ENCODE peak calls at places on chromosomes 6 and 20, in ten cellular contexts. W is lung, F is mesothelial cell of epicardium, Q is WTC11, U is breast epithelium, V is pancreas, B is AG04450, Z is endodermal cell, C is heart right ventricle, Y is HCT116. H is an unnamed sample.

GRCh38 chr20:20737158-20737557 is 24.7 kb upstream of the RALGAPA2 start:
- DNase-seq in W (no peak), F (no peak), Q (no peak), U (no peak), V (no peak), B (no peak), Z (no peak), C (no peak), Y (no peak), H (no peak)

GRCh38 chr6:34412054-34412453 is 13.8 kb downstream of the RPS10 start:
- DNase-seq in W (no peak), F (no peak), Q (no peak), U (no peak), V (no peak), B (no peak), Z (no peak), C (no peak), Y (no peak), H (no peak)

GRCh38 chr6:31042801-31043200 is 32.5 kb downstream of the MUC22 start:
- DNase-seq in W (peak), F (no peak), Q (peak), U (peak), V (peak), B (no peak), Z (peak), C (peak), Y (peak), H (no peak)

GRCh38 chr6:133567656-133568055 is 321.3 kb upstream of the TCF21 start:
- DNase-seq in W (no peak), F (no peak), Q (no peak), U (no peak), V (no peak), B (no peak), Z (no peak), C (no peak), Y (no peak), H (no peak)

GRCh38 chr6:168099201-168100010 is 20.4 kb upstream of the FRMD1 start:
- DNase-seq in W (no peak), F (no peak), Q (peak), U (no peak), V (no peak), B (no peak), Z (peak), C (no peak), Y (no peak), H (no peak)

GRCh38 chr6:52020961-52021570 is 66.3 kb downstream of the PKHD1 start:
- DNase-seq in W (no peak), F (no peak), Q (no peak), U (no peak), V (no peak), B (no peak), Z (no peak), C (no peak), Y (peak), H (no peak)

GRCh38 chr6:29916741-29917140 is 25.6 kb upstream of the HLA-A start:
- DNase-seq in W (no peak), F (no peak), Q (no peak), U (no peak), V (no peak), B (no peak), Z (no peak), C (no peak), Y (no peak), H (no peak)

GRCh38 chr6:142372348-142372747 is 70.5 kb downstream of the ADGRG6 start:
- DNase-seq in W (no peak), F (no peak), Q (no peak), U (no peak), V (no peak), B (no peak), Z (peak), C (no peak), Y (peak), H (no peak)

GRCh38 chr6:10146723-10147451 is 268.0 kb downstream of the TFAP2A start:
- DNase-seq in W (no peak), F (no peak), Q (peak), U (no peak), V (peak), B (no peak), Z (peak), C (peak), Y (peak), H (no peak)

GRCh38 chr20:18164356-18164755 is 26.7 kb downstream of the KAT14 start:
- DNase-seq in W (no peak), F (no peak), Q (no peak), U (no peak), V (no peak), B (no peak), Z (no peak), C (no peak), Y (no peak), H (no peak)

GRCh38 chr6:8026800-8027199 is 37.4 kb downstream of the BLOC1S5 start:
- DNase-seq in W (no peak), F (no peak), Q (no peak), U (no peak), V (no peak), B (no peak), Z (no peak), C (no peak), Y (no peak), H (no peak)
- TF ChIP-seq CTCF in W (no peak), F (no peak), Q (no peak), U (no peak), V (no peak), B (no peak), Z (no peak), C (no peak), Y (no peak), H (no peak)

GRCh38 chr6:5116243-5116991 is 31.3 kb downstream of the PPP1R3G start:
- DNase-seq in W (no peak), F (no peak), Q (no peak), U (no peak), V (no peak), B (no peak), Z (no peak), C (no peak), Y (no peak), H (no peak)

GRCh38 chr6:5111626-5112025 is 26.5 kb downstream of the PPP1R3G start:
- DNase-seq in W (no peak), F (no peak), Q (no peak), U (no peak), V (no peak), B (no peak), Z (no peak), C (no peak), Y (no peak), H (no peak)

GRCh38 chr6:5113096-5113495 is 28.0 kb downstream of the PPP1R3G start:
- DNase-seq in W (no peak), F (no peak), Q (no peak), U (no peak), V (no peak), B (no peak), Z (no peak), C (no peak), Y (no peak), H (no peak)

GRCh38 chr6:5112065-5112799 is 27.1 kb downstream of the PPP1R3G start:
- DNase-seq in W (no peak), F (no peak), Q (no peak), U (no peak), V (no peak), B (no peak), Z (no peak), C (no peak), Y (peak), H (no peak)

GRCh38 chr6:5115168-5115567 is 30.0 kb downstream of the PPP1R3G start:
- DNase-seq in W (no peak), F (no peak), Q (no peak), U (no peak), V (no peak), B (no peak), Z (no peak), C (no peak), Y (no peak), H (no peak)
- TF ChIP-seq CTCF in W (no peak), F (no peak), Q (no peak), U (no peak), V (no peak), B (peak), Z (peak), C (peak), Y (no peak), H (peak)

DNA sequence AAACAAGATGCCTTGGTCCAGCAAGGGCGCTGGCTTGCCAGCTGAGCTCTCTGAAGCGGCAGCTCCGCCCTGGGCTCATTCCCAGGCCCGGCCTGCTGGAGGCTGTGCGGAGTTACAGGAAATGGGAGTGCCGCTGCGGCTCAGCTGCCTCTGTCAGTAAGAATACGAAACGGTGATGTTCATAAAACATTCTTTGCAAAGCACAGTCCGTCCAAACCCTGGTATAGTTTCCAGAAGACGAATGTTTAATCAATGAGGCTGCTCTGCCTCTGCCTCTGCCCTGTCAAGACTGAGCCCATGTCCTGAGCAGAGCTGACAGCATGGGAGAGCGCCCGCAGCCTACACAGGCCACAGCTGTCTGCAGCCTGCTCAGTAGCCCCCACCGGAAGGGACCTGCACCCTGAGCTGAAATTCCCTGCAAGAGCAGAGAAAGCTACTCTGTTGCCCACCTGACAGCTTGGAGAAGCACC is 153.3 kb upstream of the SNX9 start:
- DNase-seq in W (peak), F (peak), Q (peak), U (peak), V (no peak), B (peak), Z (peak), C (peak), Y (no peak), H (no peak)
- TF ChIP-seq CTCF in W (no peak), F (no peak), Q (no peak), U (peak), V (no peak), B (peak), Z (peak), C (peak), Y (no peak), H (peak)

DNA sequence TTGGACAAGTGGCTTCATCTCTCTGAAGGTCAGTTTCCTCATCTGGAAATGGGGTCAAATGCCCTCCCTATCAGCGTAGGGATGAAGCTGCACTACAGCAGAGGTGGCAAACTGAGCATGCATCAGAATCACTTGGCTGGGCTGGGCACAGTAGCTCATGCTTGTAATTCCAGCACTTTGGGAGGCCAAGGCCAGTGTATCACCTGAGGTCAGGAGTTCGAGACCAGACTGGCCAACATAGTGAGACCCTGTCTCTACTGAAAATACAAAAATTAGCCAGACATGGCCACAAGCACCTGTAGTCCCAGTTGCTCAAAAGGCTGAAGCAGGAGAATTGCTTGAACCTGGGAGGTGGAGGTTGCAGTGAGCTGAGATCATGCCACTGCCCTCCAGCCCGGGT is 6.7 kb upstream of the MMP9 start:
- DNase-seq in W (no peak), F (no peak), Q (no peak), U (no peak), V (no peak), B (no peak), Z (no peak), C (no peak), Y (no peak), H (no peak)
- TF ChIP-seq CTCF in W (no peak), F (no peak), Q (no peak), U (no peak), V (no peak), B (no peak), Z (no peak), C (no peak), Y (no peak), H (no peak)

GRCh38 chr20:21780528-21780927 is 75.1 kb downstream of the PAX1 start:
- DNase-seq in W (no peak), F (no peak), Q (no peak), U (no peak), V (no peak), B (no peak), Z (no peak), C (no peak), Y (no peak), H (no peak)
- TF ChIP-seq CTCF in W (no peak), F (no peak), Q (no peak), U (no peak), V (no peak), B (no peak), Z (no peak), C (no peak), Y (no peak), H (no peak)

DNA sequence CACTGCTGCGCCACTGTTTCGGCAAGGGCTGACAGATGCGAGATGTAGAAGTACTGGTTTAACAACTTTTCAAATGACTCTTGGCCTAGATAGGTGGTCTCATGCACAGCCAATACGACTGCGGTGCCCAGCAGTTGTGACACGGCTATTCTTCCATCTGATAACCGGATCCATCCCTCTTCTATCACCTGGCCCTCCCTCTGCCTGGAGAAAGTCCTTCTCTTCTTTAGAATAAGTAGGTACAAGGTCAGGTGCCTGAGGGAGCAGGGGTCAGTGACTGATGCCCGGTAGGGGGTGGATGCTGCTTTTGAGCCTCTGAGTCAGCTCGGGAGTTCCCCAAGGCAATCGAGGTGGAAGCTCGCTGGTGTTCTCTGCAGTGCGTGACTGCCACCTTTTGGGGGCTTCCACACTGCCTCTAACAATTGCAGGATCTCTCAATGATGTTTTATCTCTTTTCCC is 166.8 kb upstream of the GRIK2 start:
- DNase-seq in W (no peak), F (no peak), Q (peak), U (no peak), V (no peak), B (no peak), Z (peak), C (no peak), Y (peak), H (no peak)
- TF ChIP-seq CTCF in W (no peak), F (no peak), Q (peak), U (no peak), V (no peak), B (no peak), Z (peak), C (no peak), Y (no peak), H (peak)

DNA sequence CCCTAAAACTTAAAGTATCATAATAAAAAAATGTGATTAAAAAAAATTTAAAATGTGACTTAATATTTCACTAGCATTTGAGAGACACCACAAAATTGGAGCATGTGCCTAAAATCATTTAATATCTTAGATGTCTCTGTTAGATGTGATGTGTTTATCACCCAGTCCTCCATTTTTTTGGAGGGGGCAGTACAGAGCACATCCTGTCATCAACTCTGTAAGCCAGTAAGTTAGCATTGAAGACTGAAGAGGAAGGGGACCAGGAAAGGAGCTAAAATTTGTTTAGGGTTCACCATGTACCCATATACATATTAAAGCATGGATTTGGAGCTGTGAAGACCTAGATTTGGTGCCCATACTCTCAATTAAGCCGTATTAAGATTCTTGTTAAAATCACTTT is 30.7 kb upstream of the ADIG start:
- DNase-seq in W (no peak), F (no peak), Q (no peak), U (no peak), V (no peak), B (no peak), Z (no peak), C (no peak), Y (no peak), H (no peak)
- TF ChIP-seq CTCF in W (no peak), F (peak), Q (no peak), U (no peak), V (no peak), B (no peak), Z (peak), C (no peak), Y (no peak), H (peak)

DNA sequence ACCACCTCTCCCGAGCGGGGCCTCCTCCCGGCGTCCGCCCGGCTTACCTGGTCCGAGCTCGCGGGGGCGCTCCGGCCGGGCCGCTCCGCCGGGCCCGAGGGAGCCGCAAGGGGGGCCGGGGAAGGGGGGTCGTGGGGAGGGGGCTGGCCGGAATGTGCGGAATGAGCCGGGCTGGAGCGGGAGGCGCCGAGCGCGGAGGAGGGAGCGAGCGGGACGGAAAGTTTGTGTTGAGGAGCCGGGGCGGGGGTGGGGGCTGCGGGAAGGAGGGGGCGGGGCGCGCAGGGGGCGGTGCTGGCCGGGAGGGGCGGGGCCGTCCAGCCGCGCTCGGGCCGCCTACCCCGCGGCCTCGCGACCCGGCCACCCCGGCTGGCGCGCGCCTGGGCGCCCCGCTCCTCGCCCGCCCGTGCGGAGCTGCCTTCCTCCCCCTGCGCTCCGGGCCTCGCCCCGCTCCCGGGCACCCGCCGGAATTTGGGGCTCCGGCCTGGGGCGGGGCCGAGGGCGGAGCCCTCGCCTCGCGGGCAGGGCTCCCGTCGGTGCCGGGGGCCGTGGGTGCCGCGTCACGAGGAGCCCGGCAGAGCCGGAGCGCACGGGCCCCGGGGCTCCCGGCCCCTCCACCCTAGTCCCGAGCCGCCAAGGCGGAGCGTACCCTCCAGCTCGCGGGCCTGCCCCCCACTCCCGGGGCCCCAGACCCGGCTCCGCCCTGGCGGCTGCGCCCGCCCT is at the start of gene TEAD3:
- DNase-seq in W (peak), F (peak), Q (peak), U (peak), V (no peak), B (no peak), Z (peak), C (peak), Y (no peak), H (peak)
- TF ChIP-seq CTCF in W (no peak), F (no peak), Q (no peak), U (no peak), V (no peak), B (no peak), Z (peak), C (no peak), Y (no peak), H (no peak)